ENCODE peak calls at places on chromosomes 5 and 9, in nine cellular contexts. K is NCI-H69; E is activated CD4-positive, alpha-beta memory T cell treated with anti-CD3 and anti-CD28 coated beads for 36 hours; B is LoVo; Y is stromal cell of bone marrow; X is HepG2; S is tibial artery; O is NCI-H1105 treated with DMSO at 0.1 percent for 48 hours; G is epithelial cell of esophagus. D is an unnamed sample.

GRCh38 chr5:163760498-163760897 is 255.1 kb downstream of the MAT2B start:
- DNase-seq in K (no peak), E (no peak), B (no peak), Y (peak), X (peak), S (no peak), O (no peak), G (peak), D (peak)

GRCh38 chr5:119458911-119459632 is 6.8 kb downstream of the HSD17B4 start:
- DNase-seq in K (peak), E (no peak), B (peak), Y (no peak), X (no peak), S (no peak), O (no peak), G (no peak), D (no peak)

GRCh38 chr5:67233075-67233474 is 36.5 kb upstream of the CD180 start:
- DNase-seq in K (no peak), E (no peak), B (no peak), Y (no peak), X (no peak), S (no peak), O (no peak), G (no peak), D (no peak)

GRCh38 chr9:69996947-69997346 is 46.7 kb upstream of the MAMDC2 start:
- DNase-seq in K (peak), E (no peak), B (no peak), Y (no peak), X (no peak), S (no peak), O (no peak), G (no peak), D (no peak)

GRCh38 chr9:35712762-35713400 is 19.1 kb downstream of the TLN1 start:
- DNase-seq in K (no peak), E (no peak), B (no peak), Y (no peak), X (no peak), S (no peak), O (no peak), G (no peak), D (no peak)

GRCh38 chr5:41638685-41639084 is 128.3 kb upstream of the PLCXD3 start:
- DNase-seq in K (no peak), E (no peak), B (no peak), Y (no peak), X (peak), S (no peak), O (no peak), G (no peak), D (no peak)

GRCh38 chr5:76303917-76304316 is 99.2 kb upstream of the IQGAP2 start:
- DNase-seq in K (peak), E (peak), B (no peak), Y (no peak), X (no peak), S (peak), O (peak), G (peak), D (no peak)

GRCh38 chr5:26868504-26868903 is 169.9 kb downstream of the CDH9 start:
- DNase-seq in K (peak), E (no peak), B (no peak), Y (no peak), X (no peak), S (no peak), O (no peak), G (no peak), D (no peak)

GRCh38 chr9:129811967-129812363 is 9.0 kb downstream of the TOR1B start:
- DNase-seq in K (no peak), E (peak), B (no peak), Y (no peak), X (no peak), S (no peak), O (no peak), G (no peak), D (no peak)

GRCh38 chr5:132143148-132143547 is 69.6 kb downstream of the CSF2 start:
- DNase-seq in K (no peak), E (no peak), B (no peak), Y (no peak), X (no peak), S (no peak), O (no peak), G (no peak), D (no peak)

GRCh38 chr5:177389368-177390169 is 5.3 kb downstream of the SLC34A1 start:
- DNase-seq in K (no peak), E (peak), B (no peak), Y (peak), X (peak), S (no peak), O (no peak), G (peak), D (peak)

GRCh38 chr9:14910178-14910805 is at the start of gene FREM1:
- DNase-seq in K (peak), E (no peak), B (no peak), Y (no peak), X (peak), S (peak), O (peak), G (no peak), D (no peak)

GRCh38 chr5:139105621-139106071 is 92.5 kb downstream of the SIL1 start:
- DNase-seq in K (peak), E (no peak), B (no peak), Y (no peak), X (no peak), S (no peak), O (peak), G (no peak), D (no peak)

GRCh38 chr5:426392-426976 is 16.5 kb upstream of the EXOC3 start:
- DNase-seq in K (no peak), E (no peak), B (no peak), Y (no peak), X (no peak), S (no peak), O (no peak), G (no peak), D (no peak)

GRCh38 chr9:113577525-113578261 is 114.2 kb downstream of the RGS3 start:
- DNase-seq in K (no peak), E (no peak), B (no peak), Y (no peak), X (no peak), S (no peak), O (no peak), G (no peak), D (no peak)

GRCh38 chr5:132791026-132791425 is 14.0 kb upstream of the SEPTIN8 start:
- DNase-seq in K (no peak), E (no peak), B (no peak), Y (no peak), X (no peak), S (no peak), O (no peak), G (no peak), D (no peak)

D was measured in retinal pigment epithelial cell.